ENCODE peak calls at places on chromosomes 4 and X, in four cellular contexts. X is DMS53, T is nephron progenitor cell, F is GM12892. O is an unnamed sample.

GRCh38 chr4:53805291-53805690 is 214.0 kb upstream of the LNX1 start:
- DNase-seq in X (no peak), T (no peak), F (no peak), O (no peak)

GRCh38 chr4:182143822-182144620 is 99.2 kb upstream of the TENM3 start:
- DNase-seq in X (peak; percentile 87), T (peak; percentile 72), F (no peak), O (no peak)

GRCh38 chr4:1855334-1856070 is 454 bp downstream of the LETM1 start:
- DNase-seq in X (peak; percentile 80), T (peak; percentile 58), F (peak; percentile 50), O (no peak)

GRCh38 chr4:163166041-163166579 is 580 bp downstream of the NAF1 start:
- DNase-seq in X (peak; percentile 66), T (peak; percentile 76), F (peak; percentile 41), O (peak; percentile 23)

GRCh38 chr4:181301735-181302380 is 941.3 kb upstream of the TENM3 start:
- DNase-seq in X (peak; percentile 79), T (peak; percentile 55), F (no peak), O (peak; percentile 1)

GRCh38 chrX:53028678-53029077 is 19.9 kb upstream of the GPR173 start:
- DNase-seq in X (no peak), T (no peak), F (no peak), O (no peak)

GRCh38 chr4:105348719-105349118 is 125.1 kb downstream of the PPA2 start:
- DNase-seq in X (no peak), T (no peak), F (no peak), O (no peak)

GRCh38 chr4:90695411-90695810 is 568.2 kb downstream of the CCSER1 start:
- DNase-seq in X (no peak), T (no peak), F (no peak), O (no peak)

GRCh38 chr4:8272472-8273428 is 3.2 kb downstream of the HTRA3 start:
- DNase-seq in X (peak; percentile 50), T (no peak), F (no peak), O (no peak)

GRCh38 chrX:141760761-141761160 is 62.2 kb upstream of the SPANXD start:
- DNase-seq in X (no peak), T (no peak), F (no peak), O (no peak)

GRCh38 chr4:67451464-67451863 is 93.8 kb downstream of the CENPC start:
- DNase-seq in X (no peak), T (no peak), F (no peak), O (no peak)

GRCh38 chr4:182655321-182655720 is 261.9 kb downstream of the DCTD start:
- DNase-seq in X (no peak), T (no peak), F (no peak), O (no peak)

GRCh38 chr4:180391613-180392012 is 1851.6 kb upstream of the TENM3 start:
- DNase-seq in X (no peak), T (no peak), F (no peak), O (no peak)

GRCh38 chrX:130093271-130093670 is 17.0 kb downstream of the ELF4 start:
- DNase-seq in X (no peak), T (no peak), F (no peak), O (no peak)

GRCh38 chr4:80101768-80102116 is 28.7 kb upstream of the ANTXR2 start:
- DNase-seq in X (no peak), T (no peak), F (no peak), O (no peak)

GRCh38 chr4:171342646-171343045 is 470.6 kb upstream of the GALNTL6 start:
- DNase-seq in X (no peak), T (no peak), F (no peak), O (no peak)

GRCh38 chrX:38066934-38067333 is 60.6 kb downstream of the SYTL5 start:
- DNase-seq in X (peak; percentile 6), T (no peak), F (no peak), O (no peak)

GRCh38 chr4:179509489-179509888 is 2067.3 kb upstream of the AGA start:
- DNase-seq in X (no peak), T (no peak), F (no peak), O (no peak)

GRCh38 chrX:150569155-150569477 is 695 bp downstream of the MTM1 start:
- DNase-seq in X (peak; percentile 68), T (no peak), F (no peak), O (peak; percentile 24)

GRCh38 chr4:73964862-73965611 is 16.8 kb downstream of the PF4 start:
- DNase-seq in X (peak; percentile 38), T (peak; percentile 37), F (no peak), O (no peak)

GRCh38 chr4:102317459-102317858 is 27.8 kb downstream of the SLC39A8 start:
- DNase-seq in X (no peak), T (no peak), F (no peak), O (no peak)

GRCh38 chr4:185011408-185011807 is 6.9 kb upstream of the HELT start:
- DNase-seq in X (peak; percentile 51), T (peak; percentile 72), F (no peak), O (no peak)

GRCh38 chr4:168755643-168756482 is 254.2 kb downstream of the CBR4 start:
- DNase-seq in X (no peak), T (no peak), F (no peak), O (no peak)

GRCh38 chr4:61828960-61829359 is 628.8 kb downstream of the ADGRL3 start:
- DNase-seq in X (no peak), T (no peak), F (no peak), O (no peak)

GRCh38 chr4:83535945-83536648 is at the start of gene GPAT3:
- DNase-seq in X (peak; percentile 86), T (peak; percentile 61), F (peak; percentile 50), O (peak; percentile 24)

GRCh38 chr4:177118596-177118995 is 191.1 kb upstream of the NEIL3 start:
- DNase-seq in X (no peak), T (no peak), F (no peak), O (no peak)

GRCh38 chr4:154559141-154559841 is 3.5 kb upstream of the FGB start:
- DNase-seq in X (peak; percentile 84), T (peak; percentile 10), F (peak; percentile 0), O (peak; percentile 8)

GRCh38 chrX:4708970-4709760 is 995.7 kb upstream of the PRKX start:
- DNase-seq in X (no peak), T (no peak), F (no peak), O (no peak)